ENCODE peak calls at places on chromosomes 13 and 19, in nine cellular contexts. One of them, this sample, is unnamed.

GRCh38 chr19:7294571-7295212 is 478 bp upstream of the INSR start:
- DNase-seq in naive thymus-derived CD4-positive, alpha-beta T cell: peak; percentile 11
- DNase-seq in IMR-90: peak; percentile 16
- DNase-seq in left lung: peak; percentile 78
- DNase-seq in stimulated activated CD4-positive, alpha-beta T cell treated with anti-CD3 and anti-CD28 coated beads, Interleukin-15, amount 100 ng/mL, for 1 hour: peak; percentile 3
- DNase-seq in activated naive CD8-positive, alpha-beta T cell treated with anti-CD3 and anti-CD28 coated beads for 36 hours: peak; percentile 38
- DNase-seq in Daoy: peak; percentile 75
- DNase-seq in neural progenitor cell: peak; percentile 69
- DNase-seq in Calu3: peak; percentile 53
- DNase-seq in this sample: peak; percentile 65

GRCh38 chr19:40799558-40800338 is 757 bp downstream of the EGLN2 start:
- DNase-seq in naive thymus-derived CD4-positive, alpha-beta T cell: no peak
- DNase-seq in IMR-90: no peak
- DNase-seq in left lung: peak; percentile 68
- DNase-seq in stimulated activated CD4-positive, alpha-beta T cell treated with anti-CD3 and anti-CD28 coated beads, Interleukin-15, amount 100 ng/mL, for 1 hour: no peak
- DNase-seq in activated naive CD8-positive, alpha-beta T cell treated with anti-CD3 and anti-CD28 coated beads for 36 hours: peak; percentile 54
- DNase-seq in Daoy: peak; percentile 45
- DNase-seq in neural progenitor cell: peak; percentile 73
- DNase-seq in Calu3: peak; percentile 40
- DNase-seq in this sample: peak; percentile 52

GRCh38 chr19:16860118-16860517 is 28.7 kb upstream of the F2RL3 start:
- DNase-seq in naive thymus-derived CD4-positive, alpha-beta T cell: no peak
- DNase-seq in IMR-90: no peak
- DNase-seq in left lung: no peak
- DNase-seq in stimulated activated CD4-positive, alpha-beta T cell treated with anti-CD3 and anti-CD28 coated beads, Interleukin-15, amount 100 ng/mL, for 1 hour: no peak
- DNase-seq in activated naive CD8-positive, alpha-beta T cell treated with anti-CD3 and anti-CD28 coated beads for 36 hours: no peak
- DNase-seq in Daoy: no peak
- DNase-seq in neural progenitor cell: no peak
- DNase-seq in Calu3: no peak
- DNase-seq in this sample: peak; percentile 70

GRCh38 chr13:31038834-31039552 is 106.5 kb downstream of the TEX26 start:
- DNase-seq in naive thymus-derived CD4-positive, alpha-beta T cell: no peak
- DNase-seq in IMR-90: peak; percentile 44
- DNase-seq in left lung: no peak
- DNase-seq in stimulated activated CD4-positive, alpha-beta T cell treated with anti-CD3 and anti-CD28 coated beads, Interleukin-15, amount 100 ng/mL, for 1 hour: no peak
- DNase-seq in activated naive CD8-positive, alpha-beta T cell treated with anti-CD3 and anti-CD28 coated beads for 36 hours: peak; percentile 29
- DNase-seq in Daoy: peak; percentile 69
- DNase-seq in neural progenitor cell: no peak
- DNase-seq in Calu3: no peak
- DNase-seq in this sample: no peak

GRCh38 chr19:29415507-29415906 is 110.3 kb upstream of the VSTM2B start:
- DNase-seq in naive thymus-derived CD4-positive, alpha-beta T cell: no peak
- DNase-seq in IMR-90: no peak
- DNase-seq in left lung: no peak
- DNase-seq in stimulated activated CD4-positive, alpha-beta T cell treated with anti-CD3 and anti-CD28 coated beads, Interleukin-15, amount 100 ng/mL, for 1 hour: no peak
- DNase-seq in activated naive CD8-positive, alpha-beta T cell treated with anti-CD3 and anti-CD28 coated beads for 36 hours: no peak
- DNase-seq in Daoy: no peak
- DNase-seq in neural progenitor cell: peak; percentile 42
- DNase-seq in Calu3: no peak
- DNase-seq in this sample: no peak

GRCh38 chr19:8887364-8887763 is 55.2 kb downstream of the MBD3L1 start:
- DNase-seq in naive thymus-derived CD4-positive, alpha-beta T cell: no peak
- DNase-seq in IMR-90: no peak
- DNase-seq in left lung: no peak
- DNase-seq in stimulated activated CD4-positive, alpha-beta T cell treated with anti-CD3 and anti-CD28 coated beads, Interleukin-15, amount 100 ng/mL, for 1 hour: no peak
- DNase-seq in activated naive CD8-positive, alpha-beta T cell treated with anti-CD3 and anti-CD28 coated beads for 36 hours: no peak
- DNase-seq in Daoy: no peak
- DNase-seq in neural progenitor cell: no peak
- DNase-seq in Calu3: no peak
- DNase-seq in this sample: no peak

GRCh38 chr13:59901191-59901590 is 262.5 kb downstream of the DIAPH3 start:
- DNase-seq in naive thymus-derived CD4-positive, alpha-beta T cell: no peak
- DNase-seq in IMR-90: no peak
- DNase-seq in left lung: no peak
- DNase-seq in stimulated activated CD4-positive, alpha-beta T cell treated with anti-CD3 and anti-CD28 coated beads, Interleukin-15, amount 100 ng/mL, for 1 hour: no peak
- DNase-seq in activated naive CD8-positive, alpha-beta T cell treated with anti-CD3 and anti-CD28 coated beads for 36 hours: no peak
- DNase-seq in Daoy: no peak
- DNase-seq in neural progenitor cell: no peak
- DNase-seq in Calu3: no peak
- DNase-seq in this sample: no peak

GRCh38 chr13:77034883-77035282 is 7.9 kb upstream of the FBXL3 start:
- DNase-seq in naive thymus-derived CD4-positive, alpha-beta T cell: no peak
- DNase-seq in IMR-90: peak; percentile 79
- DNase-seq in left lung: no peak
- DNase-seq in stimulated activated CD4-positive, alpha-beta T cell treated with anti-CD3 and anti-CD28 coated beads, Interleukin-15, amount 100 ng/mL, for 1 hour: no peak
- DNase-seq in activated naive CD8-positive, alpha-beta T cell treated with anti-CD3 and anti-CD28 coated beads for 36 hours: no peak
- DNase-seq in Daoy: peak; percentile 27
- DNase-seq in neural progenitor cell: no peak
- DNase-seq in Calu3: no peak
- DNase-seq in this sample: no peak

GRCh38 chr13:42041684-42042035 is 6.8 kb upstream of the DGKH start:
- DNase-seq in naive thymus-derived CD4-positive, alpha-beta T cell: no peak
- DNase-seq in IMR-90: peak; percentile 63
- DNase-seq in left lung: peak; percentile 66
- DNase-seq in stimulated activated CD4-positive, alpha-beta T cell treated with anti-CD3 and anti-CD28 coated beads, Interleukin-15, amount 100 ng/mL, for 1 hour: no peak
- DNase-seq in activated naive CD8-positive, alpha-beta T cell treated with anti-CD3 and anti-CD28 coated beads for 36 hours: no peak
- DNase-seq in Daoy: peak; percentile 52
- DNase-seq in neural progenitor cell: peak; percentile 76
- DNase-seq in Calu3: peak; percentile 55
- DNase-seq in this sample: peak; percentile 73

GRCh38 chr13:33642374-33643065 is 175.4 kb upstream of the RFC3 start:
- DNase-seq in naive thymus-derived CD4-positive, alpha-beta T cell: no peak
- DNase-seq in IMR-90: peak; percentile 72
- DNase-seq in left lung: no peak
- DNase-seq in stimulated activated CD4-positive, alpha-beta T cell treated with anti-CD3 and anti-CD28 coated beads, Interleukin-15, amount 100 ng/mL, for 1 hour: no peak
- DNase-seq in activated naive CD8-positive, alpha-beta T cell treated with anti-CD3 and anti-CD28 coated beads for 36 hours: no peak
- DNase-seq in Daoy: no peak
- DNase-seq in neural progenitor cell: peak; percentile 7
- DNase-seq in Calu3: no peak
- DNase-seq in this sample: peak; percentile 58

GRCh38 chr19:48239582-48240141 is 16.1 kb downstream of the CARD8 start:
- DNase-seq in naive thymus-derived CD4-positive, alpha-beta T cell: no peak
- DNase-seq in IMR-90: peak; percentile 51
- DNase-seq in left lung: no peak
- DNase-seq in stimulated activated CD4-positive, alpha-beta T cell treated with anti-CD3 and anti-CD28 coated beads, Interleukin-15, amount 100 ng/mL, for 1 hour: no peak
- DNase-seq in activated naive CD8-positive, alpha-beta T cell treated with anti-CD3 and anti-CD28 coated beads for 36 hours: no peak
- DNase-seq in Daoy: peak; percentile 32
- DNase-seq in neural progenitor cell: no peak
- DNase-seq in Calu3: no peak
- DNase-seq in this sample: peak; percentile 8

GRCh38 chr13:69567514-69567913 is 540.1 kb upstream of the ATXN8OS start:
- DNase-seq in naive thymus-derived CD4-positive, alpha-beta T cell: no peak
- DNase-seq in IMR-90: no peak
- DNase-seq in left lung: no peak
- DNase-seq in stimulated activated CD4-positive, alpha-beta T cell treated with anti-CD3 and anti-CD28 coated beads, Interleukin-15, amount 100 ng/mL, for 1 hour: no peak
- DNase-seq in activated naive CD8-positive, alpha-beta T cell treated with anti-CD3 and anti-CD28 coated beads for 36 hours: no peak
- DNase-seq in Daoy: no peak
- DNase-seq in neural progenitor cell: no peak
- DNase-seq in Calu3: no peak
- DNase-seq in this sample: no peak

GRCh38 chr19:34277244-34277643 is 22.9 kb downstream of the GARRE1 start:
- DNase-seq in naive thymus-derived CD4-positive, alpha-beta T cell: no peak
- DNase-seq in IMR-90: no peak
- DNase-seq in left lung: no peak
- DNase-seq in stimulated activated CD4-positive, alpha-beta T cell treated with anti-CD3 and anti-CD28 coated beads, Interleukin-15, amount 100 ng/mL, for 1 hour: no peak
- DNase-seq in activated naive CD8-positive, alpha-beta T cell treated with anti-CD3 and anti-CD28 coated beads for 36 hours: no peak
- DNase-seq in Daoy: no peak
- DNase-seq in neural progenitor cell: no peak
- DNase-seq in Calu3: no peak
- DNase-seq in this sample: no peak

GRCh38 chr13:96904232-96904631 is 90.0 kb downstream of the OXGR1 start:
- DNase-seq in naive thymus-derived CD4-positive, alpha-beta T cell: no peak
- DNase-seq in IMR-90: no peak
- DNase-seq in left lung: no peak
- DNase-seq in stimulated activated CD4-positive, alpha-beta T cell treated with anti-CD3 and anti-CD28 coated beads, Interleukin-15, amount 100 ng/mL, for 1 hour: no peak
- DNase-seq in activated naive CD8-positive, alpha-beta T cell treated with anti-CD3 and anti-CD28 coated beads for 36 hours: no peak
- DNase-seq in Daoy: no peak
- DNase-seq in neural progenitor cell: no peak
- DNase-seq in Calu3: no peak
- DNase-seq in this sample: no peak

GRCh38 chr19:17202249-17202648 is 12.9 kb upstream of the USE1 start:
- DNase-seq in naive thymus-derived CD4-positive, alpha-beta T cell: no peak
- DNase-seq in IMR-90: no peak
- DNase-seq in left lung: no peak
- DNase-seq in stimulated activated CD4-positive, alpha-beta T cell treated with anti-CD3 and anti-CD28 coated beads, Interleukin-15, amount 100 ng/mL, for 1 hour: no peak
- DNase-seq in activated naive CD8-positive, alpha-beta T cell treated with anti-CD3 and anti-CD28 coated beads for 36 hours: peak; percentile 20
- DNase-seq in Daoy: peak; percentile 65
- DNase-seq in neural progenitor cell: no peak
- DNase-seq in Calu3: no peak
- DNase-seq in this sample: no peak

GRCh38 chr19:15299568-15300409 is 32.5 kb downstream of the BRD4 start:
- DNase-seq in naive thymus-derived CD4-positive, alpha-beta T cell: no peak
- DNase-seq in IMR-90: peak; percentile 89
- DNase-seq in left lung: no peak
- DNase-seq in stimulated activated CD4-positive, alpha-beta T cell treated with anti-CD3 and anti-CD28 coated beads, Interleukin-15, amount 100 ng/mL, for 1 hour: no peak
- DNase-seq in activated naive CD8-positive, alpha-beta T cell treated with anti-CD3 and anti-CD28 coated beads for 36 hours: no peak
- DNase-seq in Daoy: no peak
- DNase-seq in neural progenitor cell: no peak
- DNase-seq in Calu3: no peak
- DNase-seq in this sample: peak; percentile 32

GRCh38 chr19:33447336-33448158 is 74.0 kb downstream of the CEBPG start:
- DNase-seq in naive thymus-derived CD4-positive, alpha-beta T cell: no peak
- DNase-seq in IMR-90: no peak
- DNase-seq in left lung: peak; percentile 29
- DNase-seq in stimulated activated CD4-positive, alpha-beta T cell treated with anti-CD3 and anti-CD28 coated beads, Interleukin-15, amount 100 ng/mL, for 1 hour: no peak
- DNase-seq in activated naive CD8-positive, alpha-beta T cell treated with anti-CD3 and anti-CD28 coated beads for 36 hours: no peak
- DNase-seq in Daoy: no peak
- DNase-seq in neural progenitor cell: no peak
- DNase-seq in Calu3: no peak
- DNase-seq in this sample: no peak

GRCh38 chr19:33678796-33679195 is 57.0 kb downstream of the CHST8 start:
- DNase-seq in naive thymus-derived CD4-positive, alpha-beta T cell: no peak
- DNase-seq in IMR-90: no peak
- DNase-seq in left lung: no peak
- DNase-seq in stimulated activated CD4-positive, alpha-beta T cell treated with anti-CD3 and anti-CD28 coated beads, Interleukin-15, amount 100 ng/mL, for 1 hour: no peak
- DNase-seq in activated naive CD8-positive, alpha-beta T cell treated with anti-CD3 and anti-CD28 coated beads for 36 hours: no peak
- DNase-seq in Daoy: no peak
- DNase-seq in neural progenitor cell: no peak
- DNase-seq in Calu3: no peak
- DNase-seq in this sample: no peak

GRCh38 chr13:94267581-94267980 is 211.9 kb downstream of the DCT start:
- DNase-seq in naive thymus-derived CD4-positive, alpha-beta T cell: no peak
- DNase-seq in IMR-90: no peak
- DNase-seq in left lung: no peak
- DNase-seq in stimulated activated CD4-positive, alpha-beta T cell treated with anti-CD3 and anti-CD28 coated beads, Interleukin-15, amount 100 ng/mL, for 1 hour: no peak
- DNase-seq in activated naive CD8-positive, alpha-beta T cell treated with anti-CD3 and anti-CD28 coated beads for 36 hours: no peak
- DNase-seq in Daoy: no peak
- DNase-seq in neural progenitor cell: no peak
- DNase-seq in Calu3: no peak
- DNase-seq in this sample: no peak

GRCh38 chr19:6092329-6093286 is 17.7 kb downstream of the RFX2 start:
- DNase-seq in naive thymus-derived CD4-positive, alpha-beta T cell: no peak
- DNase-seq in IMR-90: peak; percentile 88
- DNase-seq in left lung: peak; percentile 90
- DNase-seq in stimulated activated CD4-positive, alpha-beta T cell treated with anti-CD3 and anti-CD28 coated beads, Interleukin-15, amount 100 ng/mL, for 1 hour: no peak
- DNase-seq in activated naive CD8-positive, alpha-beta T cell treated with anti-CD3 and anti-CD28 coated beads for 36 hours: no peak
- DNase-seq in Daoy: peak; percentile 91
- DNase-seq in neural progenitor cell: peak; percentile 58
- DNase-seq in Calu3: peak; percentile 81
- DNase-seq in this sample: peak; percentile 87

GRCh38 chr13:33761744-33762143 is 56.2 kb upstream of the RFC3 start:
- DNase-seq in naive thymus-derived CD4-positive, alpha-beta T cell: no peak
- DNase-seq in IMR-90: no peak
- DNase-seq in left lung: no peak
- DNase-seq in stimulated activated CD4-positive, alpha-beta T cell treated with anti-CD3 and anti-CD28 coated beads, Interleukin-15, amount 100 ng/mL, for 1 hour: no peak
- DNase-seq in activated naive CD8-positive, alpha-beta T cell treated with anti-CD3 and anti-CD28 coated beads for 36 hours: no peak
- DNase-seq in Daoy: no peak
- DNase-seq in neural progenitor cell: peak; percentile 26
- DNase-seq in Calu3: no peak
- DNase-seq in this sample: no peak

GRCh38 chr19:5667751-5668271 is 12.5 kb downstream of the MICOS13 start:
- DNase-seq in naive thymus-derived CD4-positive, alpha-beta T cell: no peak
- DNase-seq in IMR-90: no peak
- DNase-seq in left lung: no peak
- DNase-seq in stimulated activated CD4-positive, alpha-beta T cell treated with anti-CD3 and anti-CD28 coated beads, Interleukin-15, amount 100 ng/mL, for 1 hour: no peak
- DNase-seq in activated naive CD8-positive, alpha-beta T cell treated with anti-CD3 and anti-CD28 coated beads for 36 hours: no peak
- DNase-seq in Daoy: no peak
- DNase-seq in neural progenitor cell: peak; percentile 40
- DNase-seq in Calu3: no peak
- DNase-seq in this sample: no peak

GRCh38 chr13:50079278-50080157 is 64.3 kb downstream of the KCNRG start:
- DNase-seq in naive thymus-derived CD4-positive, alpha-beta T cell: no peak
- DNase-seq in IMR-90: no peak
- DNase-seq in left lung: no peak
- DNase-seq in stimulated activated CD4-positive, alpha-beta T cell treated with anti-CD3 and anti-CD28 coated beads, Interleukin-15, amount 100 ng/mL, for 1 hour: no peak
- DNase-seq in activated naive CD8-positive, alpha-beta T cell treated with anti-CD3 and anti-CD28 coated beads for 36 hours: no peak
- DNase-seq in Daoy: no peak
- DNase-seq in neural progenitor cell: no peak
- DNase-seq in Calu3: no peak
- DNase-seq in this sample: no peak

GRCh38 chr19:54938906-54939305 is 8.4 kb downstream of the NLRP7 start:
- DNase-seq in naive thymus-derived CD4-positive, alpha-beta T cell: no peak
- DNase-seq in IMR-90: no peak
- DNase-seq in left lung: no peak
- DNase-seq in stimulated activated CD4-positive, alpha-beta T cell treated with anti-CD3 and anti-CD28 coated beads, Interleukin-15, amount 100 ng/mL, for 1 hour: no peak
- DNase-seq in activated naive CD8-positive, alpha-beta T cell treated with anti-CD3 and anti-CD28 coated beads for 36 hours: no peak
- DNase-seq in Daoy: no peak
- DNase-seq in neural progenitor cell: no peak
- DNase-seq in Calu3: no peak
- DNase-seq in this sample: no peak

GRCh38 chr19:39411832-39412099 is 703 bp upstream of the PLEKHG2 start:
- DNase-seq in naive thymus-derived CD4-positive, alpha-beta T cell: peak; percentile 75
- DNase-seq in IMR-90: peak; percentile 92
- DNase-seq in left lung: peak; percentile 90
- DNase-seq in stimulated activated CD4-positive, alpha-beta T cell treated with anti-CD3 and anti-CD28 coated beads, Interleukin-15, amount 100 ng/mL, for 1 hour: peak; percentile 82
- DNase-seq in activated naive CD8-positive, alpha-beta T cell treated with anti-CD3 and anti-CD28 coated beads for 36 hours: peak; percentile 83
- DNase-seq in Daoy: peak; percentile 90
- DNase-seq in neural progenitor cell: peak; percentile 93
- DNase-seq in Calu3: peak; percentile 96
- DNase-seq in this sample: peak; percentile 85

GRCh38 chr13:79289557-79289956 is 116.5 kb downstream of the RBM26 start:
- DNase-seq in naive thymus-derived CD4-positive, alpha-beta T cell: no peak
- DNase-seq in IMR-90: no peak
- DNase-seq in left lung: no peak
- DNase-seq in stimulated activated CD4-positive, alpha-beta T cell treated with anti-CD3 and anti-CD28 coated beads, Interleukin-15, amount 100 ng/mL, for 1 hour: no peak
- DNase-seq in activated naive CD8-positive, alpha-beta T cell treated with anti-CD3 and anti-CD28 coated beads for 36 hours: no peak
- DNase-seq in Daoy: no peak
- DNase-seq in neural progenitor cell: no peak
- DNase-seq in Calu3: no peak
- DNase-seq in this sample: no peak

GRCh38 chr13:90723381-90723780 is 624.1 kb upstream of the MIR17HG start:
- DNase-seq in naive thymus-derived CD4-positive, alpha-beta T cell: no peak
- DNase-seq in IMR-90: no peak
- DNase-seq in left lung: no peak
- DNase-seq in stimulated activated CD4-positive, alpha-beta T cell treated with anti-CD3 and anti-CD28 coated beads, Interleukin-15, amount 100 ng/mL, for 1 hour: no peak
- DNase-seq in activated naive CD8-positive, alpha-beta T cell treated with anti-CD3 and anti-CD28 coated beads for 36 hours: no peak
- DNase-seq in Daoy: no peak
- DNase-seq in neural progenitor cell: no peak
- DNase-seq in Calu3: no peak
- DNase-seq in this sample: no peak

GRCh38 chr13:51978836-51979556 is 32.3 kb downstream of the ATP7B start:
- DNase-seq in naive thymus-derived CD4-positive, alpha-beta T cell: no peak
- DNase-seq in IMR-90: no peak
- DNase-seq in left lung: no peak
- DNase-seq in stimulated activated CD4-positive, alpha-beta T cell treated with anti-CD3 and anti-CD28 coated beads, Interleukin-15, amount 100 ng/mL, for 1 hour: no peak
- DNase-seq in activated naive CD8-positive, alpha-beta T cell treated with anti-CD3 and anti-CD28 coated beads for 36 hours: no peak
- DNase-seq in Daoy: no peak
- DNase-seq in neural progenitor cell: no peak
- DNase-seq in Calu3: no peak
- DNase-seq in this sample: no peak

GRCh38 chr13:28528848-28529247 is 33.9 kb upstream of the FLT1 start:
- DNase-seq in naive thymus-derived CD4-positive, alpha-beta T cell: no peak
- DNase-seq in IMR-90: no peak
- DNase-seq in left lung: no peak
- DNase-seq in stimulated activated CD4-positive, alpha-beta T cell treated with anti-CD3 and anti-CD28 coated beads, Interleukin-15, amount 100 ng/mL, for 1 hour: no peak
- DNase-seq in activated naive CD8-positive, alpha-beta T cell treated with anti-CD3 and anti-CD28 coated beads for 36 hours: no peak
- DNase-seq in Daoy: no peak
- DNase-seq in neural progenitor cell: no peak
- DNase-seq in Calu3: no peak
- DNase-seq in this sample: no peak

GRCh38 chr19:31372245-31372781 is 23.1 kb upstream of the TSHZ3 start:
- DNase-seq in naive thymus-derived CD4-positive, alpha-beta T cell: no peak
- DNase-seq in IMR-90: no peak
- DNase-seq in left lung: no peak
- DNase-seq in stimulated activated CD4-positive, alpha-beta T cell treated with anti-CD3 and anti-CD28 coated beads, Interleukin-15, amount 100 ng/mL, for 1 hour: no peak
- DNase-seq in activated naive CD8-positive, alpha-beta T cell treated with anti-CD3 and anti-CD28 coated beads for 36 hours: no peak
- DNase-seq in Daoy: no peak
- DNase-seq in neural progenitor cell: no peak
- DNase-seq in Calu3: no peak
- DNase-seq in this sample: no peak

GRCh38 chr19:56142087-56142787 is 1.1 kb downstream of the ZNF444 start:
- DNase-seq in naive thymus-derived CD4-positive, alpha-beta T cell: no peak
- DNase-seq in IMR-90: no peak
- DNase-seq in left lung: peak; percentile 77
- DNase-seq in stimulated activated CD4-positive, alpha-beta T cell treated with anti-CD3 and anti-CD28 coated beads, Interleukin-15, amount 100 ng/mL, for 1 hour: no peak
- DNase-seq in activated naive CD8-positive, alpha-beta T cell treated with anti-CD3 and anti-CD28 coated beads for 36 hours: no peak
- DNase-seq in Daoy: no peak
- DNase-seq in neural progenitor cell: no peak
- DNase-seq in Calu3: peak; percentile 62
- DNase-seq in this sample: no peak